ENCODE peak calls at places on chromosomes 7 and 10, in six cellular contexts. Z, P, S, G, R and A are unnamed samples.

GRCh38 chr10:26386800-26387199 is 51.3 kb upstream of the APBB1IP start:
- DNase-seq in R (no peak), Z (no peak), S (no peak), P (no peak), G (no peak), A (no peak)

GRCh38 chr10:93917064-93917391 is 23.2 kb downstream of the SLC35G1 start:
- DNase-seq in P (no peak), R (no peak), S (no peak), G (no peak), Z (no peak), A (no peak)

GRCh38 chr10:71704816-71705215 is 14.8 kb downstream of the C10orf105 start:
- DNase-seq in P (no peak), S (no peak), R (no peak), Z (no peak), G (no peak), A (no peak)

GRCh38 chr10:122459586-122460273 is 1.6 kb upstream of the HTRA1 start:
- DNase-seq in Z (no peak), R (no peak), P (peak), S (no peak), G (no peak), A (no peak)

GRCh38 chr10:75480374-75480773 is 49.0 kb downstream of the LRMDA start:
- DNase-seq in R (peak), G (no peak), S (no peak), Z (no peak), P (no peak), A (no peak)

GRCh38 chr10:100370976-100371706 is 24.1 kb downstream of the SCD start:
- DNase-seq in Z (peak), G (peak), R (peak), S (peak), P (peak), A (peak)

GRCh38 chr10:73878365-73878764 is 4.0 kb upstream of the CAMK2G start:
- DNase-seq in P (no peak), G (no peak), R (no peak), Z (no peak), S (no peak), A (no peak)

GRCh38 chr7:116692599-116693308 is 20.8 kb downstream of the MET start:
- DNase-seq in R (no peak), P (no peak), S (no peak), G (no peak), Z (no peak), A (no peak)

GRCh38 chr7:1713502-1714484 is 43.7 kb downstream of the ELFN1 start:
- DNase-seq in R (peak), Z (no peak), S (no peak), G (no peak), P (no peak), A (no peak)

GRCh38 chr10:36679554-36679953 is 445.8 kb upstream of the ANKRD30A start:
- DNase-seq in P (no peak), G (no peak), S (no peak), R (no peak), Z (no peak), A (no peak)

GRCh38 chr7:102284891-102285540 is 1.7 kb upstream of the SH2B2 start:
- DNase-seq in R (no peak), G (no peak), S (no peak), Z (peak), P (no peak), A (peak)
- H3K4me3 ChIP-seq in R (no peak), G (no peak), S (peak), Z (no peak), P (peak), A (no peak)

GRCh38 chr7:17709599-17709998 is 230.7 kb downstream of the SNX13 start:
- DNase-seq in G (no peak), Z (no peak), R (no peak), P (no peak), S (no peak), A (no peak)

GRCh38 chr7:17709127-17709526 is 231.2 kb downstream of the SNX13 start:
- DNase-seq in Z (no peak), P (no peak), R (no peak), G (no peak), S (no peak), A (no peak)

GRCh38 chr7:17706734-17707133 is 233.6 kb downstream of the SNX13 start:
- DNase-seq in Z (peak), S (peak), P (no peak), R (peak), G (peak), A (peak)

GRCh38 chr7:17710312-17710711 is 230.0 kb downstream of the SNX13 start:
- DNase-seq in G (no peak), Z (no peak), S (no peak), R (no peak), P (no peak), A (no peak)

GRCh38 chr7:17706255-17706654 is 234.0 kb downstream of the SNX13 start:
- DNase-seq in S (no peak), G (no peak), P (no peak), R (no peak), Z (no peak), A (no peak)
- TF ChIP-seq EP300 in S (no peak), G (no peak), P (no peak), R (no peak), Z (no peak), A (no peak)

GRCh38 chr10:34434119-34434594 is 380.9 kb downstream of the PARD3 start:
- DNase-seq in Z (no peak), R (no peak), S (no peak), P (no peak), G (no peak), A (no peak)

GRCh38 chr10:34432589-34432988 is 382.5 kb downstream of the PARD3 start:
- DNase-seq in S (no peak), R (no peak), G (no peak), Z (no peak), P (no peak), A (no peak)

GRCh38 chr10:34430685-34431084 is 384.4 kb downstream of the PARD3 start:
- DNase-seq in G (no peak), R (no peak), P (no peak), S (no peak), Z (no peak), A (no peak)

GRCh38 chr10:34437897-34438296 is 377.2 kb downstream of the PARD3 start:
- DNase-seq in S (no peak), P (no peak), R (no peak), Z (no peak), G (no peak), A (no peak)

DNA sequence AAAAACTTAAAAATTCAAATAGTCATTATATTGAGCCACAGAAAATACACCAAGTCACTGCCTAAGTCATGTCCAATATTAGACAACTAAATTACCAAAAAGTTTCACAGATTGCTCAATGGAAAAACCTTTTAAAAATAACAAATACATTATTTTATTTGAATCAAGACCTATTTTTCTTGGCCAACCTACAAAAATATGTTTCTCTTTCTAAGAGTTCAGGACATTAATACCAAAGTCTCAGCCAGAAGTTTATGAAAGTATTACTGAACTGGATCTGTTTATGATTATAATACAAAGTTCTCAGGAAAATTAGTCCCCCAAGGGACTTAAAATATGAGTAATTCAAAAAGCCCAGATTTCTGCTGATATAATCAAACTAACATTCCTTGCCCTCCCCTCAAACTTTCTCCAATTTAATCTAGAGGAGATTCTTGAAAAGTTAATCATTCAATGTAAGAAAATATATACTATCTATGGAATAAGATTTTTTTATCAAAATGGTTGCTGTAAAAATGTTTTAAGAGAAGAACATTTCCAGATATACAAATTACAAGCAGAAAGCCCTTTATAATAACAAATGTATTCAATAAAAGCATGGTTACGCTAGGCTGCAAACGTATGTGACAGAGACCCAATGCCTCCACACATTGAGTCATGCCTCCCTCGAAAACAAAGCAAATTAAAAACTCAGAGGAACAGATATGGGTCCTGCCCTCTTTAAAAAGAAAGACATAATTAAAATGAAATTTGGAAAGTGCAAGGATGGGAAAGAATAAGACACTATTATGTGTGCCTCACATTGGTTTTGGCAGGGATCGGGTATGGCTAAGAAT is 381.6 kb downstream of the PARD3 start:
- DNase-seq in Z (no peak), R (no peak), P (no peak), G (no peak), S (no peak), A (no peak)
- TF ChIP-seq CTCF in Z (no peak), R (no peak), P (no peak), G (no peak), S (no peak), A (no peak)

GRCh38 chr7:84638339-84638697 is 443.7 kb upstream of the SEMA3A start:
- DNase-seq in S (no peak), P (no peak), Z (no peak), G (no peak), R (no peak), A (no peak)

GRCh38 chr7:84642611-84643010 is 448.0 kb upstream of the SEMA3A start:
- DNase-seq in G (no peak), Z (no peak), R (no peak), P (no peak), S (no peak), A (no peak)

GRCh38 chr7:84640637-84641036 is 446.0 kb upstream of the SEMA3A start:
- DNase-seq in P (no peak), R (no peak), Z (no peak), S (no peak), G (no peak), A (no peak)

GRCh38 chr7:84631913-84632312 is 437.3 kb upstream of the SEMA3A start:
- DNase-seq in S (no peak), Z (no peak), G (no peak), R (no peak), P (no peak), A (no peak)

GRCh38 chr7:84637568-84638338 is 443.2 kb upstream of the SEMA3A start:
- DNase-seq in Z (no peak), R (no peak), P (no peak), G (no peak), S (no peak), A (no peak)
- H3K4me3 ChIP-seq in Z (no peak), R (no peak), P (no peak), G (no peak), S (no peak), A (no peak)